ENCODE peak calls at places on chromosomes 5 and 9, in four cellular contexts. F is PC-3, Y is chondrocyte, W is A673. S is an unnamed sample.

GRCh38 chr9:128321879-128322341 is 337 bp downstream of the TRUB2 start:
- DNase-seq in Y (no peak), F (no peak), W (no peak), S (no peak)

GRCh38 chr9:35518212-35518917 is 28.5 kb downstream of the RUSC2 start:
- DNase-seq in F (peak; percentile 95), W (no peak), Y (no peak), S (no peak)

GRCh38 chr5:122101636-122102285 is 23.7 kb upstream of the LOX start:
- DNase-seq in W (peak; percentile 80), F (peak; percentile 53), Y (no peak), S (no peak)

GRCh38 chr5:148828461-148829247 is 2.2 kb downstream of the ADRB2 start:
- DNase-seq in Y (no peak), F (peak; percentile 86), W (no peak), S (no peak)

GRCh38 chr9:104118916-104119315 is 24.8 kb downstream of the SMC2 start:
- DNase-seq in W (no peak), Y (no peak), F (no peak), S (no peak)

GRCh38 chr5:141512390-141513020 is 23.6 kb downstream of the PCDHGC5 start:
- DNase-seq in W (peak; percentile 87), Y (no peak), F (peak; percentile 55), S (peak; percentile 81)

GRCh38 chr9:77588319-77588937 is 59.7 kb downstream of the GNA14 start:
- DNase-seq in F (peak; percentile 88), W (peak; percentile 49), Y (no peak), S (no peak)

GRCh38 chr9:134986957-134987356 is 69.2 kb upstream of the FCN1 start:
- DNase-seq in W (no peak), F (no peak), Y (no peak), S (no peak)

GRCh38 chr5:179166886-179167841 is 107.0 kb downstream of the ZNF354C start:
- DNase-seq in W (peak; percentile 51), F (peak; percentile 38), Y (peak; percentile 88), S (peak; percentile 52)

GRCh38 chr5:138611295-138612220 is 36.4 kb upstream of the HSPA9 start:
- DNase-seq in F (no peak), W (peak; percentile 49), Y (no peak), S (no peak)

GRCh38 chr5:138605254-138605972 is 30.2 kb upstream of the HSPA9 start:
- DNase-seq in F (no peak), W (no peak), Y (no peak), S (peak; percentile 24)

GRCh38 chr5:138615461-138615860 is 40.3 kb upstream of the HSPA9 start:
- DNase-seq in Y (no peak), F (no peak), W (no peak), S (no peak)

GRCh38 chr5:138606378-138606777 is 31.2 kb upstream of the HSPA9 start:
- DNase-seq in W (no peak), F (no peak), Y (no peak), S (no peak)

GRCh38 chr5:138610468-138611294 is 35.5 kb upstream of the HSPA9 start:
- DNase-seq in Y (no peak), F (no peak), W (no peak), S (no peak)
- TF ChIP-seq CTCF in Y (peak; percentile 33), F (no peak), W (peak; percentile 24), S (no peak)

GRCh38 chr9:98045234-98046160 is 11.0 kb upstream of the NANS start:
- DNase-seq in Y (no peak), W (no peak), F (peak; percentile 8), S (no peak)
- TF ChIP-seq CTCF in Y (no peak), W (no peak), F (no peak), S (peak; percentile 14)

GRCh38 chr5:81545911-81546310 is 152.0 kb upstream of the ACOT12 start:
- DNase-seq in Y (no peak), W (no peak), F (no peak), S (no peak)

GRCh38 chr5:81542242-81542641 is 148.3 kb upstream of the ACOT12 start:
- DNase-seq in F (no peak), W (no peak), Y (no peak), S (no peak)

GRCh38 chr5:81549123-81549522 is 155.2 kb upstream of the ACOT12 start:
- DNase-seq in Y (no peak), W (no peak), F (no peak), S (no peak)

DNA sequence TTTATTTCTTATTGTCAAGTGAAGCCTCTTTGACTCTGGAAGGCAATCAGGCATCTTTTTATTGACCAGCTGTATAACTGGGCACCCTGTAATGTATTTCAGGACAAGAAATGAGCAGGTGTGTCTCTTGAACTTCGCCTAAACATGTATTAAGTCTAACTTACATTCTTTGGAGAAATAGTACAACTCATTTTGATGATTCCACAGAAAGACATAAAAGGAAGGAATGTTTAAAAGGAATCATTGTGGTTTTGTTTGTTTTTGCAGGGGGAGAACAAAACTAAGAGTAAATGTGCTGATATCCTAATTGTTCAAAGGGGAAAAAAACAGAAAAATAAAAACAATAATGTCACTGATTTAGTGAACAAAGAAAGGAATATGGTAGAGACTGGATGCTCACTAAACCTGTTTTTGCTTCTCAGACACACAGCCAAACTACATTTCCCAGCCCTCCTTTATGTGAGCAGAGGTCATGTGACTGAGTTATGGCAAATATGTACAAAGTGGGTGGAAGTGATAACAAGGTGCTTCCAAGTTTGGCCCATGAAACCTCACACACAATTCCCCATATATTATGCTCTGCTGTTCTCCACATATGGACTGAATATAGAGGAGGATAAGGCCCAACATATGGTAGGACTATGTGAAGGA is 150.5 kb upstream of the ACOT12 start:
- DNase-seq in Y (no peak), W (no peak), F (peak; percentile 9), S (no peak)
- TF ChIP-seq CTCF in Y (no peak), W (no peak), F (no peak), S (no peak)

DNA sequence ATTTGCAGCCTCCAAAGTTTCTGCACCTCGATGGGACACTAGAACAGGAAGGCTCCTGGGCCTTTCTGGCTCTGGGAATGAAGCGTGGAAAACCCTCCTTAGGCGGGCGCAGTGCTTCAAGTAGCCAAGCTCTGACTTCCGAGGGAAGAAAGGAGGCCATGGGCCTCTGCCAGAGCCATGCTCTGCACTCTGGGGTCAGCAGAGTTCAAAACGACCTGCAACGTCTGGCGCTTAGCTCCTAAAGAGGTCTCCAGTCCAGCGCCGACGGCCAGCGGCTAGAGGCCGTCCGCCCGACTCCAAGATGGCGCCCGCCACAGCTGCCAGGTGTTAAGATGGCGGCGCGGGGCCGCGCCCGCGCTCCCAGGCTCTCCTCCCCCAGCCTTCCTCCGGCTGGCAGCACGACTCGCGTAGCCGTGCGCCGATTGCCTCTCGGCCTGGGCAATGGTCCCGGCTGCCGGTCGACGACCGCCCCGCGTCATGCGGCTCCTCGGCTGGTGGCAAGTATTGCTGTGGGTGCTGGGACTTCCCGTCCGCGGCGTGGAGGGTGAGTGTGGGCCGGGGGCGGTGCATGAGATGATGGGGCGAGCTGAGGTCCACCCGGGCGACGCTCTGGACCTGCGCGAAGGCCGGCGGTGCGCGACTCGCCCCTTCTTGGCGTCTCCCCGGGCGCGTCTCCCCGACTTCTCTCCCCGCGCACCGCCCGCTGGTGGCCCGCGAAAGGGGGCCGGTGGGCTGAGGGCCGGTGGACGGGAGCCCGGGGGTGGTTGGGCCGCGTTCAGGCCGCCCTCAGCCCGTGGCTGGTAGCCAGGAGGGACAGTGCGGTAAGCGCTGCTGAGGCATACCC is at the start of gene TXNDC15:
- DNase-seq in Y (peak; percentile 95), F (peak; percentile 72), W (peak; percentile 90), S (peak; percentile 91)
- TF ChIP-seq CTCF in Y (peak; percentile 11), F (no peak), W (no peak), S (no peak)

DNA sequence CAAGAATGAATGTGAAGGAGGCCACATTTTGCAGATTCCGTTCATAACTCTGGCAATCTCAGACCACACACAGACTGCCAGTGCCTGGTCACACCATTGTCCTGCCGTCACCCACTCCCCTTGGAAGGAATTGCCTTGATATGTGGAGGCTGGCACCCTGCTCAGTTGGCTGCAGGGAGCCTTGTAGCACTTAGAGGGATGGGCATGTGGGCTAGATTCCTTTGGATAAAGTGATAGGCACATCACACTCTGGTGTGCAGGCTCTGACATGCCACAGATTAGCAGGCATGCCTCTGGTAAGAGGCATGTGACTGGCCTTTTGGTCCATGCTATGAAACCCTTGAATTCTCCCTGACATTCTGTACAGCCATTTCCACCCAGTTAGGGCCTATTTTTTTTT is 254.6 kb upstream of the PIK3R1 start:
- DNase-seq in W (no peak), Y (no peak), F (no peak), S (no peak)
- TF ChIP-seq CTCF in W (no peak), Y (no peak), F (no peak), S (no peak)

GRCh38 chr5:14247054-14247386 is 103.9 kb downstream of the TRIO start:
- DNase-seq in W (no peak), Y (no peak), F (no peak), S (no peak)
- TF ChIP-seq CTCF in W (no peak), Y (no peak), F (no peak), S (no peak)

DNA sequence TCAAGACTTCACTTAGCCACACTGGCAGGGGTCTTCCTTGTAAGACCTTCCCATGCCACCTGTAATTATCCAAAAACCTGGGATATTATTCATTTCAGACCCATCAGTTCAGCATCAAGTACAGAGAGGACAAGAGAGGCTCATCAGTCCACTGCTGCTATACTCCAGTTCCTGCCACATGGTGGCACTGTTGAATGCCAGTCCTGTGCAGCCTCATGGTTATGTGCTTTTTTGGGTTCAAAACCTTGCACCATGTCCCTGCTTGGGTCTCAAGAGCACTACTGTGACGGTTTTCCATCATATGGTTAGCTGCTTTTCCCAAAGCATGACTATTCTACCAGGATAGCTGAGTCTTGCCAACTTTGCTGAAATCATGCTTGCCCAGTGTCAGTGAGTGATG is 8.5 kb downstream of the PTGS1 start:
- DNase-seq in W (no peak), Y (no peak), F (no peak), S (no peak)
- TF ChIP-seq CTCF in W (peak; percentile 51), Y (peak; percentile 62), F (peak; percentile 57), S (peak; percentile 43)

DNA sequence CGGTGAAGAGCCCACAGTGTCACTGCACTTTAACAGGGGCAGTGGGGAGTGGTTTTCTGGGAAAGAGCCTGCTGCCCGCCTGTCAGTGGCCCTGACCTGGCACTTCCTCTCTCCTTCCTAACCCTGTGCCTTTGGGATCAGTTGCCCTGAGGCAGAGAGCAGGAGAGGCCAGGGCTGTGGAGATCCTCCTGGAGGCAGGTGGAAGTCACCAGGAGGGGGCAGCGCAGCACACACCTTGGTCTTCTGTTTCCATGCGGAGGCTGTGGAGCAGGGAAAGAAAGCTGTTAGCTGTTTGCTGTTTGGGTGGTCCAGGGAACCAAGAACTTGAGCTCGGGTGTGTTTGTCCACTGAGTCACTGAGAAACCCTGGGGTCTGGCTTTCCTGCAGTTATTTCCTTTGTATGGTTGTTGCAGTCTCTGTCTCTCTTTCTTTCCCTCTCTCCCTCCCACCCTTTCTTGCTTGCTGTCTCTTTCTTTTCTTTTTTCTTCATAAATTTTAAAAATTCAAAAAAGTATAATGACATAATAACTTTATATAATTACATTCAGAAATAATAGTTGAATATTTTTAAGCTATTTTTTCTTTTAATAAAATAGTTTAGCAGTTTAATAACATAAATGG is 28.1 kb downstream of the NTRK2 start:
- DNase-seq in W (peak; percentile 54), F (peak; percentile 46), Y (no peak), S (peak; percentile 55)
- TF ChIP-seq CTCF in W (peak; percentile 63), F (peak; percentile 62), Y (peak; percentile 92), S (peak; percentile 93)

S was measured in GM13977.